ENCODE peak calls at places on chromosomes 11 and 22, in nine cellular contexts. F is HCT116, S is ascending aorta, T is prostate gland, Q is bronchial epithelial cell, E is GM23248, B is mucosa of descending colon, D is tibial artery, U is PC-3. J is an unnamed sample.

GRCh38 chr11:128902515-128903066 is 11.4 kb downstream of the KCNJ5 start:
- DNase-seq in F (no peak), S (no peak), T (no peak), Q (peak), E (peak), B (no peak), D (no peak), U (no peak), J (peak)

GRCh38 chr11:19194620-19195308 is 7.0 kb downstream of the CSRP3 start:
- DNase-seq in F (no peak), S (no peak), T (no peak), Q (no peak), E (no peak), B (no peak), D (no peak), U (no peak), J (no peak)

GRCh38 chr11:30392221-30392784 is 69.4 kb downstream of the ARL14EP start:
- DNase-seq in F (no peak), S (no peak), T (no peak), Q (no peak), E (no peak), B (no peak), D (no peak), U (no peak), J (peak)

GRCh38 chr11:105312266-105312665 is 172.7 kb upstream of the CARD18 start:
- DNase-seq in F (no peak), S (no peak), T (no peak), Q (no peak), E (no peak), B (no peak), D (no peak), U (no peak), J (no peak)

GRCh38 chr11:10042699-10043098 is 251.3 kb downstream of the SBF2 start:
- DNase-seq in F (no peak), S (no peak), T (no peak), Q (no peak), E (peak), B (no peak), D (no peak), U (peak), J (no peak)

GRCh38 chr22:33472462-33473344 is 414.5 kb upstream of the SYN3 start:
- DNase-seq in F (no peak), S (no peak), T (no peak), Q (no peak), E (no peak), B (no peak), D (no peak), U (no peak), J (no peak)

GRCh38 chr11:118484405-118484804 is 42.9 kb upstream of the TTC36 start:
- DNase-seq in F (no peak), S (no peak), T (no peak), Q (no peak), E (no peak), B (no peak), D (no peak), U (no peak), J (no peak)

GRCh38 chr11:57349491-57350274 is 11.5 kb downstream of the P2RX3 start:
- DNase-seq in F (peak), S (no peak), T (peak), Q (no peak), E (peak), B (peak), D (no peak), U (peak), J (peak)

GRCh38 chr11:2759228-2760195 is 59.7 kb upstream of the KCNQ1OT1 start:
- DNase-seq in F (no peak), S (peak), T (no peak), Q (no peak), E (no peak), B (no peak), D (peak), U (no peak), J (no peak)

GRCh38 chr22:29267462-29267857 is 321 bp downstream of the RHBDD3 start:
- DNase-seq in F (no peak), S (no peak), T (no peak), Q (no peak), E (no peak), B (no peak), D (no peak), U (no peak), J (no peak)

GRCh38 chr11:43360361-43361032 is 1.8 kb downstream of the TTC17 start:
- DNase-seq in F (no peak), S (no peak), T (no peak), Q (no peak), E (peak), B (no peak), D (no peak), U (no peak), J (peak)
- H3K4me3 ChIP-seq in F (peak), S (no peak), T (no peak), Q (no peak), E (peak), B (no peak), D (peak), U (peak), J (peak)

DNA sequence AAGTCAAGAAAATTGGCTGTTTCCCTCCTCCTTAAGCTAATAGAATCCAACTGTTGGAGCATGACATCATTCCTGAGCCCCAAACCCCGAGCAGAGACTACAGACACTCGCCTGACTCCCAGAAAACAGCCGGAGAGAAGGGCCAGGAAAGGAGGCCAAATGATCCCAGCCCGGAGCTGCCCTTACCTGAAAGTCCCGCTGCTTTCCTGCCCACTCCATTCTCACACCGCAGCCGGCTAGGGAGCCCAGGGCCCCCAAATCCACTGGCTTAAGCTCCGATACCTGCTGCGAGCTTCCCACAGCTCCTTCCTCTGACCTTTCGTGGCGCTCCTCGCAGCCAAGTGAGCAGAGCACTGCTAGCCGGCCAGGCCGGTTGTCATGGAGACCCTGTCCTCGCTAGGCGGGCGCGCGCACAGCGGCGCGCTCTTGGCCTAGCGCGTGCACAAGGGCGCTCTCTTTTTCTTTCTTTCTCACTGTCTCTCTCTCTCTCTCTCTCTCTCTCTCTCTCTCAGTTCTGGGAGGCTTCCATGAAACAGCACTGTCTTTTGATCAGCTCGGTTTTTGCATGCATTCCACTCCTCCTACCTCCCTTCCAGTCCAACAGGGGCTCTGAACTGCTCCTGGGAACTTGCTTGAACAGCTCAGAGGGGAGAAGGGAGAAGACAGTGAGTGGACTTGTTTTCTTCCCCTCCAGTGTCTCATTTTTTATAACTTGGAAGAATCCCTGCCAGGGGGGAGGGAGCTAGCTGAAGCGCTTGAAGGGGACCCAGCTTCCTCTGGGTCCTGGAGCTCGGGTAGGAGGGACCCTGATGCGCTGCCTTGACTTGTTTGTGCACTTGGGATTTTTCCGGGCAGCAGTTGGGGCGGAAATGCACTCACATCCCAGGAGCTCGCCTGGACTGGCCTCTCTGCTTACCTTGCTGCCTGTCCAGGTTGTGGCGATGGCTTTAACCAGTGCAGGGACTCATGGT is 100.4 kb upstream of the AKIP1 start:
- DNase-seq in F (no peak), S (peak), T (peak), Q (peak), E (peak), B (peak), D (peak), U (peak), J (peak)
- H3K4me3 ChIP-seq in F (no peak), S (peak), T (peak), Q (peak), E (peak), B (no peak), D (peak), U (peak), J (peak)

GRCh38 chr11:71356280-71356876 is 91.8 kb downstream of the DHCR7 start:
- DNase-seq in F (no peak), S (no peak), T (no peak), Q (no peak), E (no peak), B (no peak), D (no peak), U (no peak), J (no peak)

GRCh38 chr11:71355266-71355665 is 92.9 kb downstream of the DHCR7 start:
- DNase-seq in F (no peak), S (no peak), T (no peak), Q (peak), E (peak), B (no peak), D (no peak), U (peak), J (no peak)

GRCh38 chr11:71358122-71358728 is 90.0 kb downstream of the DHCR7 start:
- DNase-seq in F (no peak), S (no peak), T (no peak), Q (no peak), E (no peak), B (no peak), D (no peak), U (no peak), J (no peak)

GRCh38 chr11:71357414-71357813 is 90.8 kb downstream of the DHCR7 start:
- DNase-seq in F (no peak), S (no peak), T (no peak), Q (no peak), E (no peak), B (no peak), D (no peak), U (no peak), J (no peak)

DNA sequence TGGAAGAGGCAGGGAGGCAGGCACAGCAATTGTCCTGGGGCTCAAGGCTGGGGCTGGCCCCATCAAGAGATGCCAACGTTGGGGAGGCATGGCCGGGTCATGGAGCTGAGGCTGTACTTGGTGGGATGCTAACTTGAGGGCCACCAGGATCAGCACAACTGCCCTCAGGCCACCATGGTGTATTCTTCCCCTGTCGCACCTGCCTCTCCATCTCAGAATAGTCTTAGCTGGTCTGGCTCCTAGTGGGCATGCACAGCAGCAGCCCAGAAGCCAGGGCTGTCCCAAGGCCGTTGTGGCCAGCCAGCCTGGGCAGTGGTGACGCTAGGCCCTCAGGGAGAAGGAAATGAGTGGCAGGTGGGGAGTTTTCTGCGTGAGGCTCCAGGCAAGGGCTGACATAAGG is 91.3 kb downstream of the DHCR7 start:
- DNase-seq in F (no peak), S (no peak), T (no peak), Q (no peak), E (no peak), B (no peak), D (no peak), U (no peak), J (no peak)
- H3K4me3 ChIP-seq in F (no peak), S (no peak), T (no peak), Q (no peak), E (no peak), B (no peak), D (no peak), U (no peak), J (no peak)

GRCh38 chr11:46363031-46363407 is 15.8 kb downstream of the DGKZ start:
- DNase-seq in F (no peak), S (peak), T (no peak), Q (peak), E (peak), B (no peak), D (peak), U (peak), J (peak)

GRCh38 chr11:46360878-46361277 is 13.6 kb downstream of the DGKZ start:
- DNase-seq in F (no peak), S (no peak), T (no peak), Q (no peak), E (peak), B (no peak), D (no peak), U (no peak), J (peak)

GRCh38 chr11:46361283-46362145 is 14.3 kb downstream of the DGKZ start:
- DNase-seq in F (no peak), S (no peak), T (no peak), Q (no peak), E (peak), B (no peak), D (peak), U (no peak), J (peak)

GRCh38 chr11:46363455-46363920 is 16.2 kb downstream of the DGKZ start:
- DNase-seq in F (peak), S (no peak), T (no peak), Q (peak), E (peak), B (no peak), D (no peak), U (peak), J (no peak)

GRCh38 chr11:46362146-46363030 is 15.1 kb downstream of the DGKZ start:
- DNase-seq in F (no peak), S (no peak), T (no peak), Q (no peak), E (no peak), B (no peak), D (no peak), U (no peak), J (no peak)
- H3K4me3 ChIP-seq in F (peak), S (no peak), T (no peak), Q (no peak), E (no peak), B (no peak), D (peak), U (no peak), J (no peak)

GRCh38 chr11:7251836-7252682 is at the start of gene SYT9:
- DNase-seq in F (no peak), S (no peak), T (peak), Q (peak), E (peak), B (peak), D (peak), U (peak), J (peak)
- H3K4me3 ChIP-seq in F (no peak), S (peak), T (peak), Q (peak), E (peak), B (no peak), D (peak), U (peak), J (peak)